ENCODE peak calls at places on chromosomes 12 and 14, in ten cellular contexts. K is prostate gland, G is lower leg skin, Y is OCI-LY7, P is neural crest cell, W is fibroblast of lung, Z is lower lobe of right lung, E is WTC11, S is cardiac fibroblast, L is body of pancreas. M is an unnamed sample.

GRCh38 chr12:24021164-24021502 is 71.7 kb upstream of the SOX5 start:
- DNase-seq in E (no peak), Z (no peak), W (no peak), G (no peak), L (no peak), Y (no peak), K (no peak), S (no peak), P (no peak), M (no peak)

GRCh38 chr14:22412936-22413411 is 176.1 kb downstream of the DAD1 start:
- DNase-seq in W (peak; percentile 91), P (peak; percentile 4), K (no peak), E (no peak), G (no peak), L (no peak), Y (no peak), Z (no peak), S (no peak), M (peak; percentile 51)

GRCh38 chr14:21894003-21894897 is 220.6 kb upstream of the OR4E1 start:
- DNase-seq in E (peak; percentile 62), Z (no peak), L (no peak), P (no peak), G (no peak), Y (peak; percentile 80), K (no peak), S (no peak), W (no peak), M (no peak)

GRCh38 chr12:63238892-63239291 is 87.9 kb upstream of the AVPR1A start:
- DNase-seq in L (no peak), Y (no peak), K (no peak), S (no peak), P (no peak), Z (no peak), E (no peak), W (no peak), G (no peak), M (no peak)

GRCh38 chr12:72774023-72774422 is 501.9 kb downstream of the TRHDE start:
- DNase-seq in Z (no peak), G (no peak), K (no peak), E (no peak), W (no peak), Y (no peak), L (no peak), S (no peak), P (no peak), M (no peak)

GRCh38 chr14:92173668-92174067 is 51.9 kb downstream of the CPSF2 start:
- DNase-seq in E (no peak), K (no peak), Z (no peak), G (no peak), S (peak; percentile 29), P (no peak), L (no peak), Y (no peak), W (peak; percentile 36), M (no peak)

GRCh38 chr14:32950584-32950983 is 11.9 kb downstream of the NPAS3 start:
- DNase-seq in P (no peak), S (peak; percentile 62), K (no peak), G (no peak), Z (no peak), Y (no peak), L (no peak), W (peak; percentile 81), E (no peak), M (no peak)

GRCh38 chr12:116122639-116123038 is 154.9 kb downstream of the MED13L start:
- DNase-seq in E (no peak), S (no peak), G (no peak), P (no peak), Z (no peak), K (no peak), W (no peak), Y (no peak), L (no peak), M (no peak)

GRCh38 chr12:28202374-28203130 is 12.3 kb downstream of the CCDC91 start:
- DNase-seq in L (peak; percentile 70), S (no peak), W (no peak), Y (no peak), G (no peak), K (no peak), E (no peak), P (no peak), Z (no peak), M (no peak)

GRCh38 chr14:98176910-98177309 is 1095.1 kb downstream of the BCL11B start:
- DNase-seq in K (no peak), P (no peak), W (no peak), G (no peak), L (no peak), Y (no peak), S (no peak), Z (no peak), E (no peak), M (no peak)

GRCh38 chr14:103385994-103386491 is 828 bp downstream of the MARK3 start:
- DNase-seq in Z (peak; percentile 55), G (no peak), E (peak; percentile 29), Y (peak; percentile 50), L (peak; percentile 45), K (peak; percentile 19), W (peak; percentile 25), S (peak; percentile 46), P (peak; percentile 12), M (peak; percentile 45)

GRCh38 chr12:91836264-91836663 is 309.4 kb downstream of the BTG1 start:
- DNase-seq in S (no peak), E (no peak), L (no peak), W (no peak), K (no peak), P (no peak), Z (no peak), Y (no peak), G (no peak), M (no peak)

GRCh38 chr12:91845365-91845764 is 300.3 kb downstream of the BTG1 start:
- DNase-seq in Z (no peak), K (no peak), S (no peak), E (no peak), Y (no peak), P (no peak), L (no peak), G (no peak), W (no peak), M (no peak)

GRCh38 chr12:91846466-91847055 is 299.1 kb downstream of the BTG1 start:
- DNase-seq in L (no peak), Z (no peak), G (no peak), Y (no peak), S (peak; percentile 8), E (no peak), P (no peak), K (no peak), W (no peak), M (no peak)

GRCh38 chr12:91836696-91837095 is 308.9 kb downstream of the BTG1 start:
- DNase-seq in W (no peak), E (no peak), K (no peak), P (no peak), Z (no peak), S (no peak), Y (no peak), L (no peak), G (no peak), M (no peak)

DNA sequence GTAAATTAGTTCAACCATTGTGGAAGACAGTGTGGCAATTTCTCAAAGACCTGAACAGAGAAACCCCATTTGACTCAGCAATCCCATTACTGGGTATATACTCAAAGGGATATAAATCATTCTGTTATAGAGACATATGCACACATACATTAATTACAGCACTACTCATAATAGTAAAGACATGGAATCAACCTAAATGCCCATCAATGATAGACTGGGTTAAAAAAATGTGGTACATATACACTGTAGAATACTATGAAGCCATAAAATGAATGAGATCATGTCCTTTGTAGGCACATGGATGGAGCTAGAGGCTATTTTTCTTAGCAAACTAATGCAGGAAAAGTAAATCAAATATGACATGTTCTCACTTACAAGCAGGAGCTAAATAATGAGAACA is 303.9 kb downstream of the BTG1 start:
- DNase-seq in L (no peak), Z (no peak), G (no peak), E (no peak), P (no peak), Y (no peak), S (no peak), W (no peak), K (no peak), M (no peak)
- TF ChIP-seq CTCF in L (no peak), Z (no peak), G (no peak), E (no peak), P (no peak), Y (no peak), S (no peak), W (no peak), K (no peak), M (no peak)

GRCh38 chr12:3658327-3659163 is 94.4 kb downstream of the CRACR2A start:
- DNase-seq in P (peak; percentile 53), E (peak; percentile 73), S (peak; percentile 55), Y (peak; percentile 35), G (no peak), Z (no peak), L (peak; percentile 27), K (no peak), W (no peak), M (peak; percentile 47)

GRCh38 chr12:3651585-3652424 is 101.1 kb downstream of the CRACR2A start:
- DNase-seq in E (no peak), P (no peak), L (no peak), G (no peak), S (no peak), K (no peak), W (no peak), Z (no peak), Y (no peak), M (no peak)

GRCh38 chr12:3656946-3657622 is 95.8 kb downstream of the CRACR2A start:
- DNase-seq in K (no peak), Z (no peak), E (no peak), W (no peak), P (no peak), Y (no peak), L (no peak), S (no peak), G (no peak), M (no peak)

GRCh38 chr12:3661028-3661427 is 91.9 kb downstream of the CRACR2A start:
- DNase-seq in G (no peak), P (no peak), K (no peak), L (peak; percentile 19), S (no peak), Z (no peak), Y (no peak), E (no peak), W (no peak), M (no peak)

GRCh38 chr12:3655331-3655900 is 97.5 kb downstream of the CRACR2A start:
- DNase-seq in L (no peak), E (peak; percentile 69), P (no peak), S (peak; percentile 25), Z (no peak), K (no peak), G (no peak), Y (peak; percentile 10), W (no peak), M (peak; percentile 22)
- TF ChIP-seq CTCF in L (no peak), E (no peak), P (peak; percentile 46), S (peak; percentile 48), Z (no peak), K (no peak), G (no peak), Y (peak; percentile 63), W (peak; percentile 17), M (peak; percentile 45)

GRCh38 chr12:120346681-120347080 is 19.1 kb upstream of the PLA2G1B start:
- DNase-seq in L (no peak), Y (no peak), S (no peak), W (no peak), K (no peak), Z (no peak), G (no peak), E (no peak), P (no peak), M (no peak)
- TF ChIP-seq CTCF in L (no peak), Y (no peak), S (no peak), W (no peak), K (no peak), Z (no peak), G (no peak), E (no peak), P (peak; percentile 46), M (no peak)

GRCh38 chr14:100419856-100420255 is 96.7 kb downstream of the SLC25A47 start:
- DNase-seq in E (peak; percentile 41), P (no peak), G (no peak), L (no peak), Y (no peak), S (no peak), W (no peak), Z (no peak), K (no peak), M (no peak)
- TF ChIP-seq CTCF in E (no peak), P (no peak), G (no peak), L (no peak), Y (no peak), S (no peak), W (no peak), Z (no peak), K (no peak), M (no peak)